ENCODE peak calls at places on chromosomes 13 and 19, in five cellular contexts. One of them, this sample, is unnamed.

GRCh38 chr19:33407716-33408115 is 34.2 kb downstream of the CEBPG start:
- DNase-seq in neuronal stem cell: no peak
- DNase-seq in IMR-90: no peak
- DNase-seq in H9: no peak
- DNase-seq in mesenchymal stem cell: no peak
- DNase-seq in this sample: no peak

GRCh38 chr13:99388334-99388923 is 81.2 kb upstream of the GPR183 start:
- DNase-seq in IMR-90: no peak
- DNase-seq in H9: peak; percentile 23
- DNase-seq in mesenchymal stem cell: no peak
- DNase-seq in neuronal stem cell: no peak
- DNase-seq in this sample: no peak

GRCh38 chr13:45575146-45575829 is 40.3 kb downstream of the ERICH6B start:
- DNase-seq in mesenchymal stem cell: no peak
- DNase-seq in neuronal stem cell: no peak
- DNase-seq in H9: no peak
- DNase-seq in IMR-90: no peak
- DNase-seq in this sample: no peak

GRCh38 chr19:36121486-36122124 is 6.3 kb downstream of the TBCB start:
- DNase-seq in neuronal stem cell: no peak
- DNase-seq in H9: no peak
- DNase-seq in IMR-90: no peak
- DNase-seq in mesenchymal stem cell: no peak
- DNase-seq in this sample: no peak

GRCh38 chr13:114111577-114111976 is 20.8 kb downstream of the RASA3 start:
- DNase-seq in H9: no peak
- DNase-seq in neuronal stem cell: no peak
- DNase-seq in mesenchymal stem cell: peak; percentile 99
- DNase-seq in IMR-90: peak; percentile 97
- DNase-seq in this sample: no peak

GRCh38 chr19:17205237-17206140 is 9.7 kb upstream of the USE1 start:
- DNase-seq in H9: peak; percentile 78
- DNase-seq in IMR-90: peak; percentile 34
- DNase-seq in neuronal stem cell: no peak
- DNase-seq in mesenchymal stem cell: peak; percentile 52
- DNase-seq in this sample: peak; percentile 81

GRCh38 chr19:39941615-39942507 is 7.4 kb upstream of the FCGBP start:
- DNase-seq in mesenchymal stem cell: peak; percentile 12
- DNase-seq in IMR-90: peak; percentile 38
- DNase-seq in neuronal stem cell: peak; percentile 6
- DNase-seq in H9: no peak
- DNase-seq in this sample: no peak

GRCh38 chr19:5624154-5624663 is 1.3 kb downstream of the SAFB start:
- DNase-seq in IMR-90: peak; percentile 61
- DNase-seq in H9: no peak
- DNase-seq in mesenchymal stem cell: peak; percentile 64
- DNase-seq in neuronal stem cell: no peak
- DNase-seq in this sample: peak; percentile 25

GRCh38 chr13:42038661-42039456 is 9.6 kb upstream of the DGKH start:
- DNase-seq in IMR-90: peak; percentile 28
- DNase-seq in mesenchymal stem cell: peak; percentile 11
- DNase-seq in neuronal stem cell: no peak
- DNase-seq in H9: no peak
- DNase-seq in this sample: no peak

GRCh38 chr13:114101831-114102520 is 30.4 kb downstream of the RASA3 start:
- DNase-seq in IMR-90: no peak
- DNase-seq in mesenchymal stem cell: peak; percentile 44
- DNase-seq in H9: no peak
- DNase-seq in neuronal stem cell: no peak
- DNase-seq in this sample: no peak

GRCh38 chr13:20274466-20274865 is 42.3 kb upstream of the GJB6 start:
- DNase-seq in mesenchymal stem cell: no peak
- DNase-seq in IMR-90: no peak
- DNase-seq in neuronal stem cell: no peak
- DNase-seq in H9: no peak
- DNase-seq in this sample: no peak

GRCh38 chr13:24251525-24251924 is 57.9 kb upstream of the C1QTNF9 start:
- DNase-seq in mesenchymal stem cell: no peak
- DNase-seq in IMR-90: no peak
- DNase-seq in H9: no peak
- DNase-seq in neuronal stem cell: no peak
- DNase-seq in this sample: no peak

GRCh38 chr13:65508745-65509144 is 1721.4 kb downstream of the PCDH9 start:
- DNase-seq in H9: no peak
- DNase-seq in neuronal stem cell: no peak
- DNase-seq in IMR-90: no peak
- DNase-seq in mesenchymal stem cell: no peak
- DNase-seq in this sample: no peak

GRCh38 chr13:48496271-48496670 is 36.6 kb downstream of the RCBTB2 start:
- DNase-seq in IMR-90: no peak
- DNase-seq in mesenchymal stem cell: no peak
- DNase-seq in H9: no peak
- DNase-seq in neuronal stem cell: no peak
- DNase-seq in this sample: no peak

GRCh38 chr19:14571695-14572490 is at the start of gene NDUFB7:
- DNase-seq in H9: peak; percentile 96
- DNase-seq in mesenchymal stem cell: peak; percentile 96
- DNase-seq in IMR-90: peak; percentile 95
- DNase-seq in neuronal stem cell: peak; percentile 82
- DNase-seq in this sample: peak; percentile 98

GRCh38 chr13:112112534-112113276 is 45.8 kb downstream of the SOX1 start:
- DNase-seq in neuronal stem cell: no peak
- DNase-seq in mesenchymal stem cell: no peak
- DNase-seq in IMR-90: no peak
- DNase-seq in H9: no peak
- DNase-seq in this sample: no peak

DNA sequence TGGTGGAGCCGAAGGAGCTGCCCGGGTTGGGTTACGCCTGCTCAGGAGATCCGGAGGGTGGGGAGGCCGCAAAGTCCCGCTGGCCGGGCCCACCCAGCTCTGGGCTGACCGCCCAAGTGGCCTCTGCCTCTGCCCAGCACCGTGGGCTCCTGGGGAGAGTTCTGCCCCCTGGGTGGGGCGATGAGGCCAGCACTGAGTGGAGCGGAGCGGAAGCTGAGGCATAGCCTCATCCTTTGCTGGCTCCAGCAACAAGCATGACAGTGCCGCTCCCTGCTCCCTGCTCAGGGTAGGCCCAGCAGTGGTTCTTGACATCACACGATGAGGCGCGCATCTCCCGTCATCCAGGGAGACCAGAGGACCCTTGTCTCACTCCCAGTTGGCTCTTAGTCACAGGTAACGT is 22.5 kb downstream of the CCDC8 start:
- DNase-seq in neuronal stem cell: no peak
- DNase-seq in H9: no peak
- DNase-seq in mesenchymal stem cell: no peak
- DNase-seq in IMR-90: no peak
- DNase-seq in this sample: no peak
- H2BK5ac ChIP-seq in neuronal stem cell: no peak overlapping the region
- H2BK5ac ChIP-seq in H9: no peak overlapping the region
- H2BK5ac ChIP-seq in mesenchymal stem cell: no peak overlapping the region
- H2BK5ac ChIP-seq in IMR-90: no peak overlapping the region
- H2BK5ac ChIP-seq in this sample: no peak overlapping the region

GRCh38 chr13:94057618-94058017 is 421.9 kb downstream of the DCT start:
- DNase-seq in mesenchymal stem cell: no peak
- DNase-seq in neuronal stem cell: no peak
- DNase-seq in H9: no peak
- DNase-seq in IMR-90: no peak
- DNase-seq in this sample: no peak
- H2BK5ac ChIP-seq in mesenchymal stem cell: no peak overlapping the region
- H2BK5ac ChIP-seq in neuronal stem cell: no peak overlapping the region
- H2BK5ac ChIP-seq in H9: no peak overlapping the region
- H2BK5ac ChIP-seq in IMR-90: no peak overlapping the region
- H2BK5ac ChIP-seq in this sample: no peak overlapping the region

GRCh38 chr13:33330483-33330882 is 44.9 kb upstream of the STARD13 start:
- DNase-seq in mesenchymal stem cell: no peak
- DNase-seq in IMR-90: no peak
- DNase-seq in H9: no peak
- DNase-seq in neuronal stem cell: no peak
- DNase-seq in this sample: no peak

GRCh38 chr13:33328691-33329090 is 43.1 kb upstream of the STARD13 start:
- DNase-seq in neuronal stem cell: no peak
- DNase-seq in mesenchymal stem cell: no peak
- DNase-seq in IMR-90: no peak
- DNase-seq in H9: no peak
- DNase-seq in this sample: peak; percentile 8

GRCh38 chr13:33334831-33335230 is 49.3 kb upstream of the STARD13 start:
- DNase-seq in mesenchymal stem cell: no peak
- DNase-seq in IMR-90: no peak
- DNase-seq in neuronal stem cell: no peak
- DNase-seq in H9: no peak
- DNase-seq in this sample: no peak

GRCh38 chr13:33326723-33327122 is 41.2 kb upstream of the STARD13 start:
- DNase-seq in IMR-90: no peak
- DNase-seq in H9: no peak
- DNase-seq in mesenchymal stem cell: no peak
- DNase-seq in neuronal stem cell: no peak
- DNase-seq in this sample: no peak

DNA sequence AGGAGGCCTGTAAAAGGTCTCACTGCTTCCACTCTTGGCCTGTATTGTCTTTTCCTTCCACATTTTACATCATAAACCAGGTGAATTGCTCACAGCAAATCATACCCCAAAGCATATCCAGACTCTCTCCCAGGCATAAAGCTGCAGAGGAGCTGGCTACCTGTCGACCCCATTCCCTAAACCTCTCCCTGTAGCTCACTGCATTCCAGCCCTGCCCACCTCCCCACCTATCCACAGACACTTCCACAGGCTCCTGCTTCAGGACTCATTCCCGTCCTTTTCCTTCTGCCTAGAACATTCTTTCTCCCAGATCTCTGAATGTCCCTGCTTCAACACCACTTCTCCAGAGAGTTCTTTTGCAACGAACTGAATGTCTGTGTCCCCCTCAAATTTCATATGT is 46.4 kb upstream of the STARD13 start:
- DNase-seq in mesenchymal stem cell: no peak
- DNase-seq in IMR-90: no peak
- DNase-seq in neuronal stem cell: no peak
- DNase-seq in H9: no peak
- DNase-seq in this sample: no peak
- H2BK5ac ChIP-seq in mesenchymal stem cell: no peak overlapping the region
- H2BK5ac ChIP-seq in IMR-90: peak overlapping the region; percentile 23
- H2BK5ac ChIP-seq in neuronal stem cell: no peak overlapping the region
- H2BK5ac ChIP-seq in H9: no peak overlapping the region
- H2BK5ac ChIP-seq in this sample: no peak overlapping the region

DNA sequence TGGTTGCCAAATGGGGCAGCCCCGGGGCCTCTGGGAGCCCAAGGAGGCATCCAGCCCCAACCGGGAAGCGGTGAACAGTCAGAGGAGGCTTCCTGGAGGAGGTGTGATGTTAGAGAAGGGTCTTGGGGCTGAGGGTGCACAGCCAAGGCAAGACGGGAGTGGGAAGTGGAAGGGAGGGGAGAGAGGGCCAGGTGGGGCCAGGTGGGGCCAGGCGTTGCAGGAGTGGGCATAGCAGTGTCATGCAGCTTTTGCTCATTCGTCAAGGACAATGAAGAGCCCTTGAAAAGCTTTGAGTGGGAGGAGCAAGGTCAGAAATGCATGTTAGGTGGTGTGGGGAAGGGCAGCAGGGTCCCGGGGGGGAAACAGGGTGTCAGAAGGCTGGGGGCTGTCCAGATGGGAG is 1.8 kb downstream of the FBN3 start:
- DNase-seq in IMR-90: no peak
- DNase-seq in neuronal stem cell: no peak
- DNase-seq in H9: no peak
- DNase-seq in mesenchymal stem cell: no peak
- DNase-seq in this sample: no peak
- H2BK5ac ChIP-seq in IMR-90: no peak overlapping the region
- H2BK5ac ChIP-seq in neuronal stem cell: peak overlapping the region; percentile 56
- H2BK5ac ChIP-seq in H9: no peak overlapping the region
- H2BK5ac ChIP-seq in mesenchymal stem cell: no peak overlapping the region
- H2BK5ac ChIP-seq in this sample: no peak overlapping the region

DNA sequence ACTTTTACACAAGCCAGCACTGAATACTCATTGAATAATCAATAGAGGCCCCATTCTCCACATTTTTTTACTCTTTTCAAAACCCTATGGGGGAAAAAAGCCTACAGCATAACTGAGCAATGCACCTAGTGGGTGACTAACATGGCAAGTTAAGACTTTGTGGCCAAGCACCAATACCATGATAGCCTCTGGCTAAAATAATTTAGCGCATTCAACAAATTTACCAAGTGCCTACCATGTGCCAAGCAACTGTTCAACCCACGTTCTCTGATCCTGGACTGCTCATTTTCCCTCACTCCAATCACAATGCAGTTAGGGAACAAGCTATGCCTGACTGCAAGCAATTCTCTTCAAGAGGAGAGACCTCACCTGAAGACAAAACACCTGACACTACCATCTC is 3.0 kb downstream of the ANKRD10 start:
- DNase-seq in IMR-90: peak; percentile 25
- DNase-seq in mesenchymal stem cell: peak; percentile 21
- DNase-seq in neuronal stem cell: no peak
- DNase-seq in H9: no peak
- DNase-seq in this sample: no peak
- H2BK5ac ChIP-seq in IMR-90: no peak overlapping the region
- H2BK5ac ChIP-seq in mesenchymal stem cell: no peak overlapping the region
- H2BK5ac ChIP-seq in neuronal stem cell: no peak overlapping the region
- H2BK5ac ChIP-seq in H9: no peak overlapping the region
- H2BK5ac ChIP-seq in this sample: no peak overlapping the region

GRCh38 chr19:44692379-44692721 is 6.6 kb upstream of the CEACAM16 start:
- DNase-seq in mesenchymal stem cell: no peak
- DNase-seq in IMR-90: no peak
- DNase-seq in neuronal stem cell: no peak
- DNase-seq in H9: no peak
- DNase-seq in this sample: no peak

GRCh38 chr19:44689290-44690130 is 9.4 kb upstream of the CEACAM16 start:
- DNase-seq in neuronal stem cell: peak; percentile 75
- DNase-seq in IMR-90: peak; percentile 72
- DNase-seq in mesenchymal stem cell: peak; percentile 66
- DNase-seq in H9: peak; percentile 86
- DNase-seq in this sample: peak; percentile 82

GRCh38 chr19:44686896-44687295 is 12.1 kb upstream of the CEACAM16 start:
- DNase-seq in neuronal stem cell: no peak
- DNase-seq in H9: no peak
- DNase-seq in IMR-90: no peak
- DNase-seq in mesenchymal stem cell: no peak
- DNase-seq in this sample: no peak

GRCh38 chr19:44687898-44688297 is 11.1 kb upstream of the CEACAM16 start:
- DNase-seq in mesenchymal stem cell: no peak
- DNase-seq in H9: no peak
- DNase-seq in IMR-90: no peak
- DNase-seq in neuronal stem cell: no peak
- DNase-seq in this sample: no peak

GRCh38 chr19:44690131-44690440 is 8.9 kb upstream of the CEACAM16 start:
- DNase-seq in H9: no peak
- DNase-seq in mesenchymal stem cell: no peak
- DNase-seq in IMR-90: no peak
- DNase-seq in neuronal stem cell: no peak
- DNase-seq in this sample: no peak
- H2BK5ac ChIP-seq in H9: no peak overlapping the region
- H2BK5ac ChIP-seq in mesenchymal stem cell: no peak overlapping the region
- H2BK5ac ChIP-seq in IMR-90: no peak overlapping the region
- H2BK5ac ChIP-seq in neuronal stem cell: no peak overlapping the region
- H2BK5ac ChIP-seq in this sample: no peak overlapping the region